ENCODE peak calls at places on chromosomes 7 and 10, in six cellular contexts. Q is heart right ventricle, Z is Panc1, K is epithelial cell of esophagus, A is AG09309, F is GM12865. U is an unnamed sample.

GRCh38 chr7:31885160-31885559 is 185.0 kb downstream of the PDE1C start:
- DNase-seq in Q (no peak), F (no peak), A (no peak), Z (no peak), K (no peak), U (no peak)

GRCh38 chr10:85651507-85651902 is 715.1 kb downstream of the GRID1 start:
- DNase-seq in Z (no peak), K (no peak), A (no peak), Q (peak), F (no peak), U (no peak)

GRCh38 chr10:92757720-92758119 is 68.0 kb downstream of the HHEX start:
- DNase-seq in Z (no peak), K (no peak), F (peak), A (no peak), Q (no peak), U (no peak)

GRCh38 chr7:106071356-106071998 is 40.6 kb downstream of the SYPL1 start:
- DNase-seq in F (peak), Z (no peak), A (no peak), Q (no peak), K (peak), U (peak)

GRCh38 chr10:90742189-90742588 is 115.7 kb downstream of the HTR7 start:
- DNase-seq in Z (no peak), K (peak), F (no peak), Q (no peak), A (no peak), U (no peak)

GRCh38 chr7:1246170-1246870 is 13.6 kb downstream of the UNCX start:
- DNase-seq in Z (no peak), A (no peak), F (no peak), K (no peak), Q (no peak), U (no peak)

GRCh38 chr7:997404-998395 is 14.7 kb downstream of the CYP2W1 start:
- DNase-seq in A (no peak), Z (no peak), F (no peak), Q (no peak), K (no peak), U (no peak)

GRCh38 chr10:93437946-93438795 is 44.0 kb downstream of the MYOF start:
- DNase-seq in Z (no peak), Q (no peak), A (no peak), K (peak), F (no peak), U (no peak)

GRCh38 chr7:101087334-101088068 is 2.2 kb downstream of the TRIM56 start:
- DNase-seq in Q (no peak), K (no peak), A (no peak), F (no peak), Z (no peak), U (no peak)

GRCh38 chr10:35372329-35372728 is 36.0 kb downstream of the CCNY start:
- DNase-seq in A (no peak), F (no peak), Z (no peak), K (peak), Q (peak), U (no peak)

GRCh38 chr7:132518102-132518838 is 58.0 kb downstream of the PLXNA4 start:
- DNase-seq in F (peak), K (no peak), Q (no peak), Z (peak), A (no peak), U (no peak)

GRCh38 chr10:92712016-92712889 is 22.5 kb downstream of the HHEX start:
- DNase-seq in F (peak), Z (no peak), Q (no peak), K (no peak), A (no peak), U (no peak)

GRCh38 chr7:92751902-92752901 is 84.2 kb downstream of the CDK6 start:
- DNase-seq in A (peak), Q (no peak), K (peak), Z (peak), F (no peak), U (no peak)

GRCh38 chr7:13979671-13980438 is 9.6 kb downstream of the ETV1 start:
- DNase-seq in F (no peak), Z (no peak), A (no peak), K (peak), Q (no peak), U (no peak)

GRCh38 chr7:37311282-37311868 is 137.3 kb downstream of the ELMO1 start:
- DNase-seq in A (no peak), Q (no peak), Z (no peak), K (no peak), F (no peak), U (peak)

GRCh38 chr10:517236-517635 is 172.2 kb downstream of the DIP2C start:
- DNase-seq in A (no peak), K (no peak), F (no peak), Q (no peak), Z (no peak), U (no peak)

GRCh38 chr7:13774976-13775375 is 214.5 kb downstream of the ETV1 start:
- DNase-seq in Q (no peak), Z (no peak), A (no peak), F (no peak), K (no peak), U (no peak)

GRCh38 chr10:57161157-57161556 is 800.1 kb upstream of the ZWINT start:
- DNase-seq in F (no peak), Z (no peak), A (no peak), K (no peak), Q (no peak), U (no peak)

GRCh38 chr7:158924956-158925355 is 68.6 kb downstream of the DYNC2I1 start:
- DNase-seq in K (peak), Q (no peak), Z (peak), A (peak), F (no peak), U (no peak)

GRCh38 chr10:10294801-10295515 is 722.7 kb upstream of the CELF2 start:
- DNase-seq in K (no peak), Z (no peak), A (no peak), F (no peak), Q (no peak), U (no peak)

GRCh38 chr7:81399461-81399860 is 370.4 kb downstream of the HGF start:
- DNase-seq in K (no peak), Z (no peak), F (no peak), A (no peak), Q (no peak), U (no peak)

GRCh38 chr10:97355571-97355975 is 21.0 kb upstream of the FRAT2 start:
- DNase-seq in Z (no peak), Q (peak), K (peak), F (no peak), A (no peak), U (no peak)

GRCh38 chr10:132460691-132461090 is 63.7 kb downstream of the PWWP2B start:
- DNase-seq in Z (no peak), K (no peak), A (no peak), Q (no peak), F (no peak), U (no peak)

GRCh38 chr7:97495487-97495886 is 236.4 kb upstream of the TAC1 start:
- DNase-seq in K (no peak), Q (no peak), F (no peak), A (no peak), Z (no peak), U (no peak)

GRCh38 chr10:110400173-110400947 is 95.6 kb upstream of the SMNDC1 start:
- DNase-seq in A (no peak), K (no peak), Q (no peak), Z (no peak), F (no peak), U (no peak)

GRCh38 chr7:99289185-99289584 is 16.5 kb downstream of the MYH16 start:
- DNase-seq in Q (no peak), Z (no peak), F (no peak), A (no peak), K (no peak), U (no peak)

GRCh38 chr10:103795634-103796265 is 59.6 kb downstream of the SH3PXD2A start:
- DNase-seq in F (no peak), A (no peak), K (no peak), Q (no peak), Z (no peak), U (no peak)

GRCh38 chr7:36034020-36034419 is 119.0 kb upstream of the EEPD1 start:
- DNase-seq in A (no peak), F (no peak), Z (no peak), Q (no peak), K (peak), U (no peak)

GRCh38 chr7:9937944-9938631 is 1035.6 kb upstream of the PHF14 start:
- DNase-seq in Q (no peak), A (no peak), K (peak), Z (peak), F (no peak), U (no peak)

GRCh38 chr7:145151651-145152050 is 315.8 kb upstream of the TPK1 start:
- DNase-seq in A (no peak), F (no peak), Z (no peak), K (no peak), Q (no peak), U (no peak)

GRCh38 chr10:21172774-21173432 is 275.8 kb upstream of the NEBL start:
- DNase-seq in F (no peak), A (no peak), K (peak), Z (no peak), Q (no peak), U (peak)

GRCh38 chr7:5420841-5421625 is 2.6 kb downstream of the TNRC18 start:
- DNase-seq in A (no peak), Z (no peak), K (no peak), F (no peak), Q (no peak), U (no peak)

GRCh38 chr10:12396567-12396966 is 47.2 kb downstream of the CAMK1D start:
- DNase-seq in Z (no peak), K (no peak), A (no peak), F (no peak), Q (no peak), U (no peak)

GRCh38 chr7:90201500-90201899 is 10.0 kb upstream of the STEAP2 start:
- DNase-seq in K (no peak), F (no peak), Q (no peak), A (no peak), Z (no peak), U (no peak)
- TF ChIP-seq CTCF in K (no peak), F (no peak), Q (no peak), A (no peak), Z (no peak), U (no peak)

DNA sequence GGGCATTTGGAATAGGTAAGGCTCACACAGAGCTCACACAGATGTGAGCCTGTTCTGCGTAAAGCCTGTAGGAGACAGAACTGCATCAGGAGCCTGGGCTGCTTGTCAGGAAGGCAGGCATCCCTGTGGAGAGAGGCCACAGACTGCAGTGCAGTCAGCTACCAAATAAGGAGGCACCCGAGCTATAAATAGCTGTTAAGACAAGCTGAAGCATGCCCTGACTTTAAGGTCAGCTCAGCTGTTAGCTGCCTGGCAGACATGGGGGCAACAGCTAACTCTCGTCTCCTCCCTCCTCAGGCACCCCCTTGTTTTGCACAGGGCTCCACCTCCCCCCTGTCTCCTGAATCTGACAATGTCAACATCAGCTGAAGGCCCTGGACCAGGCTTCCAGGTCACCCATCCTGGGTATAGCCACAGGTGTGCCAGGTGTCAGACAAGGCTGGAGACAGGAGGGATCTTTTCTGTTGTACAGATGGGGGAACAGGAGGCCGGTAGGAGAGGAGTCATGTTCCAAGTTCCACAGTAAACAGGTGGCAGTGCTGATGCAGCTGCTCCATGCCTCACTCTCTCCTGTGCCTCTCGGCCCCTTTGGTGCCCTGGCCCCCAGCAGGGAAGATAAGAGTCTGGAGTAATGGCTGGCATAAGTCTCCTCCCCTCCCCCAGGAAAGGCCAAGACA is 27.6 kb upstream of the MKRN1 start:
- DNase-seq in K (peak), F (peak), Z (no peak), A (peak), Q (peak), U (no peak)
- TF ChIP-seq CTCF in K (peak), F (no peak), Z (no peak), A (peak), Q (no peak), U (no peak)

GRCh38 chr10:44363716-44364115 is 21.2 kb downstream of the CXCL12 start:
- DNase-seq in Q (no peak), K (no peak), A (no peak), Z (no peak), F (no peak), U (no peak)
- TF ChIP-seq CTCF in Q (no peak), K (no peak), A (no peak), Z (no peak), F (no peak), U (no peak)

GRCh38 chr10:75926763-75927162 is 495.3 kb downstream of the LRMDA start:
- DNase-seq in A (no peak), K (no peak), F (no peak), Q (no peak), Z (no peak), U (peak)
- TF ChIP-seq CTCF in A (no peak), K (no peak), F (no peak), Q (no peak), Z (no peak), U (no peak)

DNA sequence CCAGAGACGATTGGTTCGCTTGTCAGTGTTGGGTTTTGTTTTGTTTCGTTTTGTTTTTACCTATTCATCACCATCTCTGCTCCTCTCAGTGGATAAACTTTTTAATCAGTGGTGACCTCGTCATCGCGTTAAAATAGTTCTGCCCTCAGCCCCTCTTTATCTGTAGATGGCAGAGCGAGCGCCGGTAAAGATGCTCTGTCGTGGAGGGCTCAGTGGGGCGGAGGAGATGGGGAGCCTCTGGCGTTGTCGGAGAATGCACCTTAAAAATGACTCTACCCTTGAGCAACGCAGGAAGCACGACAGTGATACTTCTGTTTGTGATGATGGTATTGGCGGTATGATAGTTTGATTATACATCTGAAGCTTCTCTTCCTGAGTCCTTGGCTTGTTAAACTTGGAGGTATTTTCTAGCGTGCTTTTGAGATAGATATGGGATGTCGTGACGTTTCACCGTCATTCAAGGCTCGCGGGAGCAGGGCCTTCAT is 554 bp downstream of the CSGALNACT2 start:
- DNase-seq in A (no peak), Z (no peak), Q (no peak), F (peak), K (peak), U (peak)
- TF ChIP-seq CTCF in A (no peak), Z (no peak), Q (no peak), F (no peak), K (no peak), U (no peak)

DNA sequence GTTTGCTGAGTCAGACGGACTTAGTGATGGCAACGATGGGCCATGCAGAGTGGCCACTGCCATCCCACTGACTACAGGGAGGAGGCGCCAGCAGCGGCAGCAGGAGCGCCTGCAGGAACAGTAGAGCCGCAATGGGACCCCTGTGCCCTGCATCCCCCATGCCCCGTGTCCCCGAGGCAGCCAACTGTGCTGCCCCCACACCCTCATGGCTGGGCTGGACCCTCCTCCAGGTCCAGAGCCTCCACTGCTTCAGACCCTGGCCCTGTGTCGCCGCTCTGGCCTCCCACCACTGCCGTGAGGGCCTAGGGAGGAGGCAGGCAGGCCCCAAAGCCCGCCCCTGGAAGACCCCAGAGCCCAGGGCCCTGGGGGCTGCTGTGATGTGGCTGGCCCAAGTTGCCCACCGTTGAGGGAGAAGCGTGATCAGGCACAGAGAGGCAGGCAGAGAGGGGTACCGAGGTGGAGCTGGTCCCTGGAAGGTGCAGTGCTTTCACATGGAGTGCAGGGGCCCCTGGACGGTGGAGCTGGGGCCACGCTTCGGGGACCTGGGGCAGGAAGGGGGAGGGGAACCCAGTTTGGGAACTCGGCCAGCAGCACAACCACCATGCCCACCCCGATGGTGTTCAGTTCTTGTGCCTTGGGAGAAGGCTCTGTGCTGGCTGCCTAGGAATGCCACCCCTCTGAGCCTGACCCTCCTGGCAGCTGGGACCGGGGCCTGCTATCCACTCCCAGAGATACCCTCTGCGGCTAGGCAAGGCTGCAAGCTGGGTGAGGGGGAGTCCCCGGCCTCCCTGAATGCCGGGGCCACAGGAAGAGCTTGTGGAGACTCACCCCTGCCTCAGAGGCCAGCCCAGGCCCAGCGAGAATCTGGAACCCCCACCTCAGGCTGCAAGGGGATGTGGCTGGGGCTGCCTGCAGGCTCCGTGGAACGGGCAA is 32.6 kb downstream of the DKK1 start:
- DNase-seq in K (no peak), A (no peak), F (no peak), Q (no peak), Z (no peak), U (no peak)
- TF ChIP-seq CTCF in K (no peak), A (no peak), F (no peak), Q (no peak), Z (no peak), U (no peak)

GRCh38 chr7:55178292-55178862 is 159.6 kb downstream of the EGFR start:
- DNase-seq in Z (no peak), Q (no peak), A (no peak), K (no peak), F (no peak), U (no peak)

GRCh38 chr7:55181774-55182173 is 163.0 kb downstream of the EGFR start:
- DNase-seq in F (no peak), Z (no peak), Q (no peak), A (no peak), K (no peak), U (no peak)

GRCh38 chr7:55179897-55180682 is 161.3 kb downstream of the EGFR start:
- DNase-seq in A (no peak), Q (no peak), K (no peak), F (no peak), Z (no peak), U (no peak)

GRCh38 chr7:55178863-55179773 is 160.3 kb downstream of the EGFR start:
- DNase-seq in K (no peak), A (no peak), Q (no peak), F (no peak), Z (no peak), U (no peak)

GRCh38 chr7:55180821-55181542 is 162.2 kb downstream of the EGFR start:
- DNase-seq in Z (no peak), Q (no peak), A (no peak), K (no peak), F (no peak), U (no peak)
- TF ChIP-seq CTCF in Z (no peak), Q (no peak), A (no peak), K (no peak), F (no peak), U (no peak)